ENCODE peak calls at places on chromosomes 4 and X, in eight cellular contexts. U is occipital lobe; F is activated CD4-positive, alpha-beta memory T cell treated with anti-CD3 and anti-CD28 coated beads, Interleukin-2, amount 10 ng/mL, durations not matched to agents 7 days and 5 days; H is kidney glomerular epithelial cell; D is adrenal gland; O is uterus; J is dorsolateral prefrontal cortex; X is NCI-H510A treated with DMSO at 0.1 percent for 48 hours. N is an unnamed sample.

GRCh38 chrX:1462596-1463251 is 10.0 kb upstream of the ASMTL start:
- DNase-seq in J (no peak), O (no peak), F (peak; percentile 88), X (no peak), U (no peak), D (peak; percentile 62), H (peak; percentile 27), N (no peak)

GRCh38 chr4:82467442-82467841 is 37.1 kb downstream of the ENOPH1 start:
- DNase-seq in F (no peak), J (no peak), H (no peak), X (no peak), D (no peak), O (no peak), U (no peak), N (no peak)

GRCh38 chrX:105745863-105746262 is 76.5 kb upstream of the NRK start:
- DNase-seq in O (no peak), U (no peak), H (no peak), X (no peak), D (no peak), J (no peak), F (no peak), N (no peak)

GRCh38 chr4:3021127-3021526 is 53.2 kb downstream of the HTT-AS start:
- DNase-seq in X (no peak), O (no peak), D (no peak), F (no peak), U (no peak), J (no peak), H (no peak), N (no peak)

GRCh38 chr4:141502755-141503154 is 133.6 kb upstream of the IL15 start:
- DNase-seq in J (no peak), O (no peak), H (no peak), D (no peak), X (no peak), U (no peak), F (no peak), N (no peak)

GRCh38 chr4:1683371-1683902 is 676 bp downstream of the FAM53A start:
- DNase-seq in D (peak; percentile 69), X (peak; percentile 19), F (peak; percentile 29), O (peak; percentile 65), U (no peak), J (peak; percentile 53), H (peak; percentile 79), N (no peak)

GRCh38 chr4:161222889-161223288 is 940.9 kb downstream of the FSTL5 start:
- DNase-seq in F (no peak), O (no peak), U (no peak), H (no peak), J (no peak), D (no peak), X (no peak), N (no peak)

GRCh38 chrX:75061701-75062100 is 94.4 kb downstream of the ABCB7 start:
- DNase-seq in D (no peak), U (no peak), F (no peak), X (no peak), H (no peak), O (no peak), J (no peak), N (no peak)

GRCh38 chr4:59664771-59665170 is 1535.4 kb upstream of the ADGRL3 start:
- DNase-seq in U (no peak), F (no peak), O (no peak), H (no peak), X (no peak), D (no peak), J (no peak), N (no peak)

GRCh38 chrX:39167791-39168190 is 366.5 kb downstream of the MID1IP1 start:
- DNase-seq in O (no peak), X (no peak), U (no peak), D (no peak), F (no peak), J (no peak), H (peak; percentile 14), N (no peak)

GRCh38 chr4:81504685-81505598 is 33.2 kb upstream of the RASGEF1B start:
- DNase-seq in O (peak; percentile 65), U (no peak), H (no peak), F (peak; percentile 63), X (no peak), J (no peak), D (peak; percentile 70), N (no peak)

GRCh38 chrX:103517246-103517645 is 2.0 kb downstream of the RAB40A start:
- DNase-seq in D (no peak), O (no peak), X (no peak), H (peak; percentile 35), J (no peak), F (no peak), U (no peak), N (no peak)

GRCh38 chrX:129679856-129680255 is 25.1 kb upstream of the APLN start:
- DNase-seq in X (no peak), O (no peak), U (no peak), F (no peak), D (no peak), J (no peak), H (no peak), N (no peak)

GRCh38 chr4:152485726-152486276 is 50.1 kb downstream of the FBXW7 start:
- DNase-seq in H (peak; percentile 98), D (no peak), F (peak; percentile 41), J (no peak), O (no peak), X (peak; percentile 22), U (no peak), N (peak; percentile 36)

GRCh38 chrX:48802089-48802812 is 384 bp downstream of the HDAC6 start:
- DNase-seq in X (peak; percentile 86), J (peak; percentile 56), F (peak; percentile 80), D (peak; percentile 89), H (peak; percentile 46), O (peak; percentile 88), U (peak; percentile 52), N (peak; percentile 76)